ENCODE peak calls at places on chromosomes 5 and 9, in ten cellular contexts. One of them, this sample, is unnamed.

GRCh38 chr9:130104413-130105193 is 50.9 kb downstream of the GPR107 start:
- DNase-seq in lower lobe of right lung: peak; percentile 3
- DNase-seq in cerebellar cortex: no peak
- DNase-seq in germinal center: no peak
- DNase-seq in HS-5: no peak
- DNase-seq in astrocyte: no peak
- DNase-seq in posterior vena cava: no peak
- DNase-seq in GM10248: no peak
- DNase-seq in T follicular helper cell: no peak
- DNase-seq in SK-N-DZ: no peak
- DNase-seq in this sample: no peak

GRCh38 chr9:98833090-98833956 is 25.9 kb downstream of the GALNT12 start:
- DNase-seq in lower lobe of right lung: peak; percentile 80
- DNase-seq in cerebellar cortex: no peak
- DNase-seq in germinal center: no peak
- DNase-seq in HS-5: no peak
- DNase-seq in astrocyte: no peak
- DNase-seq in posterior vena cava: no peak
- DNase-seq in GM10248: no peak
- DNase-seq in T follicular helper cell: no peak
- DNase-seq in SK-N-DZ: no peak
- DNase-seq in this sample: no peak

GRCh38 chr5:76469656-76470290 is 66.7 kb downstream of the IQGAP2 start:
- DNase-seq in lower lobe of right lung: no peak
- DNase-seq in cerebellar cortex: no peak
- DNase-seq in germinal center: no peak
- DNase-seq in HS-5: no peak
- DNase-seq in astrocyte: peak; percentile 20
- DNase-seq in posterior vena cava: no peak
- DNase-seq in GM10248: no peak
- DNase-seq in T follicular helper cell: no peak
- DNase-seq in SK-N-DZ: no peak
- DNase-seq in this sample: no peak

GRCh38 chr9:129751841-129752801 is 721 bp downstream of the PTGES start:
- DNase-seq in lower lobe of right lung: peak; percentile 63
- DNase-seq in cerebellar cortex: peak; percentile 59
- DNase-seq in germinal center: no peak
- DNase-seq in HS-5: no peak
- DNase-seq in astrocyte: no peak
- DNase-seq in posterior vena cava: no peak
- DNase-seq in GM10248: no peak
- DNase-seq in T follicular helper cell: no peak
- DNase-seq in SK-N-DZ: no peak
- DNase-seq in this sample: peak; percentile 60

GRCh38 chr5:169112016-169112415 is 188.9 kb downstream of the SLIT3 start:
- DNase-seq in lower lobe of right lung: no peak
- DNase-seq in cerebellar cortex: no peak
- DNase-seq in germinal center: no peak
- DNase-seq in HS-5: no peak
- DNase-seq in astrocyte: no peak
- DNase-seq in posterior vena cava: no peak
- DNase-seq in GM10248: no peak
- DNase-seq in T follicular helper cell: no peak
- DNase-seq in SK-N-DZ: peak; percentile 29
- DNase-seq in this sample: no peak

GRCh38 chr5:16542275-16542674 is 74.5 kb downstream of the RETREG1 start:
- DNase-seq in lower lobe of right lung: no peak
- DNase-seq in cerebellar cortex: no peak
- DNase-seq in germinal center: no peak
- DNase-seq in HS-5: no peak
- DNase-seq in astrocyte: no peak
- DNase-seq in posterior vena cava: no peak
- DNase-seq in GM10248: no peak
- DNase-seq in T follicular helper cell: no peak
- DNase-seq in SK-N-DZ: no peak
- DNase-seq in this sample: no peak

GRCh38 chr9:69085523-69086283 is 50.2 kb downstream of the FXN start:
- DNase-seq in lower lobe of right lung: no peak
- DNase-seq in cerebellar cortex: no peak
- DNase-seq in germinal center: no peak
- DNase-seq in HS-5: no peak
- DNase-seq in astrocyte: peak; percentile 71
- DNase-seq in posterior vena cava: no peak
- DNase-seq in GM10248: no peak
- DNase-seq in T follicular helper cell: no peak
- DNase-seq in SK-N-DZ: no peak
- DNase-seq in this sample: no peak

GRCh38 chr5:2164586-2164985 is 281.9 kb upstream of the IRX4 start:
- DNase-seq in lower lobe of right lung: no peak
- DNase-seq in cerebellar cortex: no peak
- DNase-seq in germinal center: no peak
- DNase-seq in HS-5: no peak
- DNase-seq in astrocyte: no peak
- DNase-seq in posterior vena cava: peak; percentile 25
- DNase-seq in GM10248: no peak
- DNase-seq in T follicular helper cell: no peak
- DNase-seq in SK-N-DZ: no peak
- DNase-seq in this sample: no peak

GRCh38 chr5:35618297-35618636 is 604 bp downstream of the SPEF2 start:
- DNase-seq in lower lobe of right lung: no peak
- DNase-seq in cerebellar cortex: no peak
- DNase-seq in germinal center: no peak
- DNase-seq in HS-5: no peak
- DNase-seq in astrocyte: no peak
- DNase-seq in posterior vena cava: no peak
- DNase-seq in GM10248: no peak
- DNase-seq in T follicular helper cell: no peak
- DNase-seq in SK-N-DZ: no peak
- DNase-seq in this sample: no peak

GRCh38 chr5:120678279-120678678 is 214.2 kb downstream of the PRR16 start:
- DNase-seq in lower lobe of right lung: no peak
- DNase-seq in cerebellar cortex: no peak
- DNase-seq in germinal center: no peak
- DNase-seq in HS-5: peak; percentile 44
- DNase-seq in astrocyte: peak; percentile 61
- DNase-seq in posterior vena cava: no peak
- DNase-seq in GM10248: no peak
- DNase-seq in T follicular helper cell: no peak
- DNase-seq in SK-N-DZ: no peak
- DNase-seq in this sample: no peak

GRCh38 chr5:65142511-65143011 is 339.2 kb downstream of the ADAMTS6 start:
- DNase-seq in lower lobe of right lung: no peak
- DNase-seq in cerebellar cortex: peak; percentile 89
- DNase-seq in germinal center: no peak
- DNase-seq in HS-5: peak; percentile 70
- DNase-seq in astrocyte: peak; percentile 76
- DNase-seq in posterior vena cava: no peak
- DNase-seq in GM10248: no peak
- DNase-seq in T follicular helper cell: no peak
- DNase-seq in SK-N-DZ: no peak
- DNase-seq in this sample: peak; percentile 73

GRCh38 chr5:124734574-124735168 is 11.8 kb downstream of the ZNF608 start:
- DNase-seq in lower lobe of right lung: no peak
- DNase-seq in cerebellar cortex: no peak
- DNase-seq in germinal center: no peak
- DNase-seq in HS-5: no peak
- DNase-seq in astrocyte: no peak
- DNase-seq in posterior vena cava: no peak
- DNase-seq in GM10248: no peak
- DNase-seq in T follicular helper cell: no peak
- DNase-seq in SK-N-DZ: no peak
- DNase-seq in this sample: no peak

GRCh38 chr9:110912701-110913291 is 125.5 kb downstream of the LPAR1 start:
- DNase-seq in lower lobe of right lung: no peak
- DNase-seq in cerebellar cortex: no peak
- DNase-seq in germinal center: no peak
- DNase-seq in HS-5: no peak
- DNase-seq in astrocyte: peak; percentile 36
- DNase-seq in posterior vena cava: no peak
- DNase-seq in GM10248: no peak
- DNase-seq in T follicular helper cell: no peak
- DNase-seq in SK-N-DZ: peak; percentile 76
- DNase-seq in this sample: no peak

GRCh38 chr5:103617090-103617489 is 54.5 kb upstream of the NUDT12 start:
- DNase-seq in lower lobe of right lung: no peak
- DNase-seq in cerebellar cortex: no peak
- DNase-seq in germinal center: no peak
- DNase-seq in HS-5: no peak
- DNase-seq in astrocyte: no peak
- DNase-seq in posterior vena cava: no peak
- DNase-seq in GM10248: no peak
- DNase-seq in T follicular helper cell: no peak
- DNase-seq in SK-N-DZ: no peak
- DNase-seq in this sample: no peak

GRCh38 chr5:143431789-143432188 is 28.3 kb upstream of the NR3C1 start:
- DNase-seq in lower lobe of right lung: no peak
- DNase-seq in cerebellar cortex: no peak
- DNase-seq in germinal center: no peak
- DNase-seq in HS-5: no peak
- DNase-seq in astrocyte: no peak
- DNase-seq in posterior vena cava: no peak
- DNase-seq in GM10248: no peak
- DNase-seq in T follicular helper cell: no peak
- DNase-seq in SK-N-DZ: no peak
- DNase-seq in this sample: no peak

GRCh38 chr5:53170748-53171349 is 61.3 kb upstream of the MOCS2 start:
- DNase-seq in lower lobe of right lung: no peak
- DNase-seq in cerebellar cortex: peak; percentile 18
- DNase-seq in germinal center: no peak
- DNase-seq in HS-5: peak; percentile 23
- DNase-seq in astrocyte: peak; percentile 12
- DNase-seq in posterior vena cava: no peak
- DNase-seq in GM10248: peak; percentile 18
- DNase-seq in T follicular helper cell: no peak
- DNase-seq in SK-N-DZ: peak; percentile 18
- DNase-seq in this sample: peak; percentile 55

GRCh38 chr5:163916376-163916775 is 411.0 kb downstream of the MAT2B start:
- DNase-seq in lower lobe of right lung: no peak
- DNase-seq in cerebellar cortex: no peak
- DNase-seq in germinal center: peak; percentile 60
- DNase-seq in HS-5: no peak
- DNase-seq in astrocyte: no peak
- DNase-seq in posterior vena cava: no peak
- DNase-seq in GM10248: peak; percentile 8
- DNase-seq in T follicular helper cell: no peak
- DNase-seq in SK-N-DZ: no peak
- DNase-seq in this sample: no peak

GRCh38 chr9:21434202-21435014 is 5.8 kb upstream of the IFNA1 start:
- DNase-seq in lower lobe of right lung: no peak
- DNase-seq in cerebellar cortex: peak; percentile 66
- DNase-seq in germinal center: peak; percentile 14
- DNase-seq in HS-5: peak; percentile 20
- DNase-seq in astrocyte: peak; percentile 49
- DNase-seq in posterior vena cava: no peak
- DNase-seq in GM10248: peak; percentile 25
- DNase-seq in T follicular helper cell: peak; percentile 14
- DNase-seq in SK-N-DZ: peak; percentile 0
- DNase-seq in this sample: peak; percentile 77

GRCh38 chr9:115135786-115136185 is 17.8 kb upstream of the TNC start:
- DNase-seq in lower lobe of right lung: no peak
- DNase-seq in cerebellar cortex: no peak
- DNase-seq in germinal center: no peak
- DNase-seq in HS-5: no peak
- DNase-seq in astrocyte: peak; percentile 44
- DNase-seq in posterior vena cava: no peak
- DNase-seq in GM10248: no peak
- DNase-seq in T follicular helper cell: no peak
- DNase-seq in SK-N-DZ: no peak
- DNase-seq in this sample: no peak

GRCh38 chr5:501040-501832 is 23.0 kb downstream of the SLC9A3 start:
- DNase-seq in lower lobe of right lung: no peak
- DNase-seq in cerebellar cortex: no peak
- DNase-seq in germinal center: no peak
- DNase-seq in HS-5: no peak
- DNase-seq in astrocyte: no peak
- DNase-seq in posterior vena cava: no peak
- DNase-seq in GM10248: no peak
- DNase-seq in T follicular helper cell: no peak
- DNase-seq in SK-N-DZ: no peak
- DNase-seq in this sample: no peak

GRCh38 chr9:134694714-134695113 is 53.1 kb downstream of the COL5A1 start:
- DNase-seq in lower lobe of right lung: peak; percentile 38
- DNase-seq in cerebellar cortex: no peak
- DNase-seq in germinal center: no peak
- DNase-seq in HS-5: no peak
- DNase-seq in astrocyte: no peak
- DNase-seq in posterior vena cava: no peak
- DNase-seq in GM10248: no peak
- DNase-seq in T follicular helper cell: no peak
- DNase-seq in SK-N-DZ: no peak
- DNase-seq in this sample: no peak

GRCh38 chr5:158754018-158754514 is 345.6 kb downstream of the EBF1 start:
- DNase-seq in lower lobe of right lung: no peak
- DNase-seq in cerebellar cortex: no peak
- DNase-seq in germinal center: no peak
- DNase-seq in HS-5: peak; percentile 60
- DNase-seq in astrocyte: peak; percentile 80
- DNase-seq in posterior vena cava: no peak
- DNase-seq in GM10248: no peak
- DNase-seq in T follicular helper cell: no peak
- DNase-seq in SK-N-DZ: no peak
- DNase-seq in this sample: no peak

GRCh38 chr9:14314929-14315753 is 1.2 kb upstream of the NFIB start:
- DNase-seq in lower lobe of right lung: peak; percentile 93
- DNase-seq in cerebellar cortex: peak; percentile 57
- DNase-seq in germinal center: peak; percentile 40
- DNase-seq in HS-5: no peak
- DNase-seq in astrocyte: peak; percentile 77
- DNase-seq in posterior vena cava: peak; percentile 97
- DNase-seq in GM10248: peak; percentile 35
- DNase-seq in T follicular helper cell: no peak
- DNase-seq in SK-N-DZ: peak; percentile 60
- DNase-seq in this sample: peak; percentile 87

GRCh38 chr5:124721336-124721735 is 25.1 kb downstream of the ZNF608 start:
- DNase-seq in lower lobe of right lung: no peak
- DNase-seq in cerebellar cortex: no peak
- DNase-seq in germinal center: no peak
- DNase-seq in HS-5: no peak
- DNase-seq in astrocyte: no peak
- DNase-seq in posterior vena cava: no peak
- DNase-seq in GM10248: no peak
- DNase-seq in T follicular helper cell: no peak
- DNase-seq in SK-N-DZ: no peak
- DNase-seq in this sample: peak; percentile 37

GRCh38 chr9:36935768-36936497 is 98.1 kb downstream of the PAX5 start:
- DNase-seq in lower lobe of right lung: no peak
- DNase-seq in cerebellar cortex: no peak
- DNase-seq in germinal center: no peak
- DNase-seq in HS-5: no peak
- DNase-seq in astrocyte: no peak
- DNase-seq in posterior vena cava: no peak
- DNase-seq in GM10248: peak; percentile 72
- DNase-seq in T follicular helper cell: no peak
- DNase-seq in SK-N-DZ: no peak
- DNase-seq in this sample: peak; percentile 41

GRCh38 chr9:133065070-133065388 is 3.2 kb downstream of the CEL start:
- DNase-seq in lower lobe of right lung: peak; percentile 43
- DNase-seq in cerebellar cortex: no peak
- DNase-seq in germinal center: no peak
- DNase-seq in HS-5: no peak
- DNase-seq in astrocyte: no peak
- DNase-seq in posterior vena cava: no peak
- DNase-seq in GM10248: no peak
- DNase-seq in T follicular helper cell: no peak
- DNase-seq in SK-N-DZ: no peak
- DNase-seq in this sample: no peak

GRCh38 chr5:96228449-96228848 is 204.6 kb downstream of the PCSK1 start:
- DNase-seq in lower lobe of right lung: no peak
- DNase-seq in cerebellar cortex: no peak
- DNase-seq in germinal center: no peak
- DNase-seq in HS-5: no peak
- DNase-seq in astrocyte: peak; percentile 62
- DNase-seq in posterior vena cava: no peak
- DNase-seq in GM10248: no peak
- DNase-seq in T follicular helper cell: no peak
- DNase-seq in SK-N-DZ: no peak
- DNase-seq in this sample: no peak

GRCh38 chr5:111960466-111961215 is 203.6 kb upstream of the NREP start:
- DNase-seq in lower lobe of right lung: no peak
- DNase-seq in cerebellar cortex: no peak
- DNase-seq in germinal center: no peak
- DNase-seq in HS-5: peak; percentile 64
- DNase-seq in astrocyte: peak; percentile 59
- DNase-seq in posterior vena cava: no peak
- DNase-seq in GM10248: no peak
- DNase-seq in T follicular helper cell: no peak
- DNase-seq in SK-N-DZ: no peak
- DNase-seq in this sample: no peak

This sample was measured in endodermal cell.